ENCODE peak calls at places on chromosome 7, in four cellular contexts. N is endothelial cell of umbilical vein, L is IMR-90, M is K562. S is an unnamed sample. For H3K9me1, the result is how much of the 10 kb centered on the place peaks cover.

GRCh38 chr7:127486654-127487053 is 94.1 kb upstream of the ZNF800 start:
- DNase-seq in N (no peak), L (peak), M (no peak), S (no peak)

GRCh38 chr7:132250480-132251326 is 325.6 kb downstream of the PLXNA4 start:
- DNase-seq in N (no peak), L (no peak), M (no peak), S (no peak)

GRCh38 chr7:136326045-136326610 is 349.0 kb upstream of the MTPN start:
- DNase-seq in N (no peak), L (no peak), M (no peak), S (no peak)

GRCh38 chr7:157065046-157065445 is 54.6 kb upstream of the MNX1 start:
- DNase-seq in N (no peak), L (no peak), M (no peak), S (no peak)

GRCh38 chr7:94345907-94346306 is 48.8 kb upstream of the COL1A2 start:
- DNase-seq in N (no peak), L (no peak), M (no peak), S (no peak)

GRCh38 chr7:150345012-150345411 is 3.6 kb upstream of the RARRES2 start:
- DNase-seq in N (no peak), L (no peak), M (no peak), S (no peak)

GRCh38 chr7:82313269-82313668 is 130.3 kb downstream of the CACNA2D1 start:
- DNase-seq in N (no peak), L (no peak), M (no peak), S (no peak)

GRCh38 chr7:149375234-149376008 is 85.4 kb downstream of the ZNF777 start:
- DNase-seq in N (no peak), L (no peak), M (no peak), S (no peak)

GRCh38 chr7:153193144-153193595 is 433.6 kb downstream of the ACTR3B start:
- DNase-seq in N (no peak), L (no peak), M (peak), S (no peak)

GRCh38 chr7:157613575-157614322 is 276.9 kb downstream of the DNAJB6 start:
- DNase-seq in N (no peak), L (no peak), M (no peak), S (no peak)

GRCh38 chr7:22329816-22330524 is 27.0 kb downstream of the RAPGEF5 start:
- DNase-seq in N (no peak), L (no peak), M (no peak), S (no peak)

GRCh38 chr7:22332481-22332880 is 24.5 kb downstream of the RAPGEF5 start:
- DNase-seq in N (peak), L (no peak), M (no peak), S (no peak)

GRCh38 chr7:22333680-22334141 is 23.2 kb downstream of the RAPGEF5 start:
- DNase-seq in N (no peak), L (no peak), M (no peak), S (no peak)

GRCh38 chr7:22331704-22332103 is 25.2 kb downstream of the RAPGEF5 start:
- DNase-seq in N (no peak), L (no peak), M (no peak), S (no peak)

DNA sequence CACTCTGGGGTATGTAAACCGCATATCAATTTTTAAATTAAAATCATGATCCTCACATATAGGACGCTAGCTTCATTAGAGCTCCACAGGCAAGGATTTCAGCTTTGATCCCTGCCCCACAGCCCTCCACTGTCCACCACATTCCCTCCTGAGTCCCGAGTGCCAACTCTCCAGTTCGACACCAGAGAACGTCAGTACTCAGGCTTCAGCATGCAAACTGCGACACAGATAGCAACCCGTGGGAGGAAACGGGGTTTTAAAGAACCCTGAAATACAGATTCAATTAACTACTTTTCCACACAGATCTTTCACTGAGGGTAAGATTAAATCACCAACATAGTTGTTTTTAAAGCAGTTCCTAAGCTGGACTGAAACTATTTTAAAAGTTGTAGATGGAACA is 26.1 kb downstream of the RAPGEF5 start:
- DNase-seq in N (no peak), L (no peak), M (no peak), S (no peak)
- H3K4me2 ChIP-seq in N (no peak), L (no peak), M (no peak), S (no peak)

DNA sequence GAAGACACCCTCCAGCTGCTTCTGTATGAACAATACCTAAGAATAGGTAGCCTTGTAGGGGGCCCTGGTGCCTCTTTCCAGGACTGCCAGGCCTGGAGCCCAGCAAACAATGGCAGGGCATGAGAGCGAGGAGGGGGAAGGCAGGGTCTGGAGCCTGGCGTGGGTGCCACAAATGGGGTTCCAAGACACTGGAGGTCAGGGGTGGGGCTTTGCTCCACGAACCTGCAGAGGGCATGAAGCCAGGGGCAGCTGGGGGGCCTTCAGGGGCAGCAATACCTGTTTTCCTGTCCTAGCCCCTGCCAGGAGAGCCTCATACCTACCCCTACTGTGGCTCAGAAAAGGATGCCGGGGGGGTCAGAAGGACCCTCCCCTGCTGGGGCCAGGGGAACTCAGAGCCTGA is 61.6 kb downstream of the SLC29A4 start:
- DNase-seq in N (no peak), L (no peak), M (no peak), S (no peak)
- H3K9me1 ChIP-seq in N (under half), L (under half), M (under half), S (under half)

GRCh38 chr7:129830949-129831348 is 121.8 kb downstream of the UBE2H start:
- DNase-seq in N (no peak), L (no peak), M (no peak), S (no peak)

GRCh38 chr7:129832701-129833227 is 120.0 kb downstream of the UBE2H start:
- DNase-seq in N (no peak), L (no peak), M (no peak), S (no peak)

GRCh38 chr7:129829677-129830631 is 122.8 kb downstream of the UBE2H start:
- DNase-seq in N (peak), L (peak), M (peak), S (peak)

GRCh38 chr7:129832282-129832681 is 120.5 kb downstream of the UBE2H start:
- DNase-seq in N (no peak), L (no peak), M (no peak), S (no peak)

GRCh38 chr7:129831424-129832058 is 121.2 kb downstream of the UBE2H start:
- DNase-seq in N (peak), L (peak), M (no peak), S (peak)
- H2AFZ ChIP-seq in N (no peak), L (peak), M (no peak), S (no peak)

GRCh38 chr7:2864204-2864985 is 20.3 kb upstream of the GNA12 start:
- DNase-seq in N (no peak), L (no peak), M (no peak), S (no peak)
- H3K4me2 ChIP-seq in N (peak), L (peak), M (no peak), S (peak)

DNA sequence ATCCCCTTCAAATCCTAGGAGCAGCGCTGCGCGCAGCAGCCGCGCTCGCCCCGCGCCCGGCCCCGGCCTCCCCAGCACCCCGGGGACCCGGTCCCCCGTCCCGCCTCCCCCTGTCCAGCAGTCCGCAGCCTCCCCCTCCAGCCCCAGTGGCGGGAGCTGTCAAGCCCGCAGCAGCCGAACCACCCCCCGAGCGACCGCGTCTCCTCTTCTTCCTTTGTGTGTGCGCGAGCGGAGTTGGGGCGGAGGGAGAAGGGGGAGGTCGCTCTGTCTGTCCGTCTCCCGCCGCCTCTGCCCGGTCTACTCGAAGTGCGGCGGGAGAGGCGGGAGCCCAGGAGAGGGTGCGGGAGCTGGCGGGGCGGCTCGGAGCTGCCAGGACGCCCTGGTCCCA is 375 bp upstream of the CHN2 start:
- DNase-seq in N (no peak), L (no peak), M (no peak), S (no peak)
- H3K9me1 ChIP-seq in N (under half), L (under half), M (under half), S (under half)

DNA sequence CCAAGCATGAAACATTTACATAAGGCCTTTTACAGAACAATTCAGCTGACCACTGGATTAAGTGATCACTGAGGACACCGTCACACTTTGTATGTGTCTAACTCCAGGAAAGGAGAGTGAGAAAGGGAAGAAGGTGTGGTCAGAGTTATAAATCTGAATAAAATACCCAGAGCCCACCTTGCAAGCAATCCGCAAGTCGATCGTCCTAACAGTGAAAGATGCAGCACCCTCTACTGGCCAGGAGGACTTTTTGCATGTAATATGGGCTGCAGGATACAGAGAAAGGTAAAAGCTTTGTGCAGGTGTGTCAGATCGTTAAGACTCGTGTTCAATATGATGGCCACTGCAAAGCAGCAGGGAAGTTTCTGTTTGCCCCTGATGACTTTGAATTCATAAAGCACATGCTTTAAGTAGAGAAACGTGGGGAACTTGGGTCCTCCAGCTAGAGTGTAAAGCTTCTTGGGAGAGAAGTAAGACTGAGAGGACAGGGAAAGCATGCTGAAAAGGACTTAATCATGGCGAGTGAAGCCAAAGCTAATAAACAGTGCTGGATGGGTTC is 68.5 kb upstream of the BMPER start:
- DNase-seq in N (no peak), L (peak), M (peak), S (no peak)
- H2AFZ ChIP-seq in N (no peak), L (no peak), M (no peak), S (no peak)

GRCh38 chr7:144515430-144515829 is 111.9 kb upstream of the NOBOX start:
- DNase-seq in N (no peak), L (no peak), M (no peak), S (no peak)
- H3K4me2 ChIP-seq in N (no peak), L (no peak), M (no peak), S (no peak)

DNA sequence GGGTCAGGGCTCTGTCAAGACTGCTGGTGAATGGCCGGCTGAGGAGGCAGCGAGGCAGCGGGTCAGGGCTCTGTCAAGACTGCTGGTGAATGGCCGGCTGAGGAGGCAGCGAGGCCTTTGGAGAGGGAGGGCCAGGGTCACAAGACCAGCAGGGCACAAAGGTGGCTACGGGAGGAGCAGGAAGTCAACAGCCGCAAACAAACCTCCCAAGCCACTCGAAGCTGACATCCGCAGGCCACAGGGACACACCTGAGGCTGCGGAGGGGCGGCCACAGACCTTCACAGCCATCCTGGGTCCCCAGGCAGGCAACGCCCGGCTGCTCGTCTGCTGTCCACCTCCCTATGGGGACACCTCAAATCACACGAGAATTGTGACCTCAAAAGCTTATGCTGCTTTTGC is 8.9 kb upstream of the GPER1 start:
- DNase-seq in N (no peak), L (no peak), M (no peak), S (no peak)
- H3K9me1 ChIP-seq in N (under half), L (under half), M (under half), S (under half)